ENCODE peak calls at places on chromosomes 1 and 21, in four cellular contexts. Y is cardiac fibroblast, T is epithelial cell of esophagus, I is NCI-H345. M is an unnamed sample.

GRCh38 chr1:2061065-2061778 is 11.0 kb downstream of the PRKCZ start:
- DNase-seq in T (no peak), Y (no peak), I (no peak), M (no peak)

GRCh38 chr1:211613108-211613947 is 34.4 kb upstream of the SLC30A1 start:
- DNase-seq in I (no peak), T (peak; percentile 91), Y (peak; percentile 94), M (no peak)

GRCh38 chr1:14552246-14552970 is 46.1 kb upstream of the KAZN start:
- DNase-seq in T (no peak), Y (no peak), I (no peak), M (no peak)

GRCh38 chr1:156295391-156295947 is at the start of gene GLMP:
- DNase-seq in Y (peak; percentile 73), T (peak; percentile 60), I (peak; percentile 96), M (peak; percentile 30)

GRCh38 chr1:47692196-47692595 is 254.4 kb downstream of the FOXD2 start:
- DNase-seq in T (no peak), Y (no peak), I (no peak), M (no peak)

GRCh38 chr1:102019530-102019929 is 22.8 kb upstream of the OLFM3 start:
- DNase-seq in I (no peak), T (no peak), Y (no peak), M (no peak)

GRCh38 chr1:193406901-193407300 is 220.5 kb upstream of the B3GALT2 start:
- DNase-seq in T (peak; percentile 55), I (no peak), Y (peak; percentile 77), M (no peak)

GRCh38 chr1:99465176-99465900 is 180.6 kb upstream of the PALMD start:
- DNase-seq in T (peak; percentile 63), Y (peak; percentile 79), I (no peak), M (no peak)

GRCh38 chr1:70084314-70084915 is 121.0 kb downstream of the LRRC40 start:
- DNase-seq in T (peak; percentile 33), Y (peak; percentile 81), I (no peak), M (no peak)

GRCh38 chr21:42202321-42202720 is 16.6 kb upstream of the ABCG1 start:
- DNase-seq in Y (peak; percentile 11), I (no peak), T (no peak), M (no peak)

GRCh38 chr1:195714248-195714647 is 894.0 kb downstream of the KCNT2 start:
- DNase-seq in T (peak; percentile 59), I (no peak), Y (no peak), M (no peak)

GRCh38 chr1:155424091-155424490 is 103.4 kb downstream of the RUSC1 start:
- DNase-seq in I (no peak), T (no peak), Y (no peak), M (no peak)

GRCh38 chr1:86380257-86380861 is 15.8 kb downstream of the ODF2L start:
- DNase-seq in T (peak; percentile 77), I (peak; percentile 37), Y (peak; percentile 92), M (no peak)

GRCh38 chr1:194114288-194114687 is 927.9 kb upstream of the B3GALT2 start:
- DNase-seq in Y (no peak), I (no peak), T (no peak), M (no peak)

M was measured in effector memory CD4-positive, alpha-beta T cell.